ENCODE peak calls at places on chromosome 5, in five cellular contexts. One of them, this sample, is unnamed.

GRCh38 chr5:96572864-96573512 is 89.2 kb upstream of the CAST start:
- DNase-seq in HepG2: no peak
- DNase-seq in IMR-90: peak
- DNase-seq in K562: no peak
- DNase-seq in GM12878: no peak
- DNase-seq in this sample: no peak

GRCh38 chr5:111530298-111530740 is 18.0 kb upstream of the STARD4 start:
- DNase-seq in HepG2: peak
- DNase-seq in IMR-90: peak
- DNase-seq in K562: peak
- DNase-seq in GM12878: peak
- DNase-seq in this sample: no peak

GRCh38 chr5:93602261-93603149 is 19.5 kb downstream of the NR2F1 start:
- DNase-seq in HepG2: no peak
- DNase-seq in IMR-90: peak
- DNase-seq in K562: no peak
- DNase-seq in GM12878: no peak
- DNase-seq in this sample: peak

GRCh38 chr5:162325143-162325727 is 257.7 kb downstream of the GABRG2 start:
- DNase-seq in HepG2: no peak
- DNase-seq in IMR-90: no peak
- DNase-seq in K562: no peak
- DNase-seq in GM12878: no peak
- DNase-seq in this sample: no peak

GRCh38 chr5:60687927-60688720 is 11.8 kb downstream of the DEPDC1B start:
- DNase-seq in HepG2: peak
- DNase-seq in IMR-90: peak
- DNase-seq in K562: no peak
- DNase-seq in GM12878: no peak
- DNase-seq in this sample: peak

GRCh38 chr5:60960591-60960990 is 15.6 kb downstream of the NDUFAF2 start:
- DNase-seq in HepG2: no peak
- DNase-seq in IMR-90: peak
- DNase-seq in K562: no peak
- DNase-seq in GM12878: no peak
- DNase-seq in this sample: peak

GRCh38 chr5:134140530-134141201 is 26.2 kb downstream of the TCF7 start:
- DNase-seq in HepG2: peak
- DNase-seq in IMR-90: peak
- DNase-seq in K562: peak
- DNase-seq in GM12878: no peak
- DNase-seq in this sample: peak

GRCh38 chr5:8349855-8350254 is 480.9 kb downstream of the MTRR start:
- DNase-seq in HepG2: no peak
- DNase-seq in IMR-90: no peak
- DNase-seq in K562: no peak
- DNase-seq in GM12878: peak
- DNase-seq in this sample: no peak

GRCh38 chr5:150507283-150508020 is 479 bp upstream of the NDST1 start:
- DNase-seq in HepG2: no peak
- DNase-seq in IMR-90: no peak
- DNase-seq in K562: no peak
- DNase-seq in GM12878: no peak
- DNase-seq in this sample: no peak

GRCh38 chr5:106880656-106881055 is 790.1 kb downstream of the EFNA5 start:
- DNase-seq in HepG2: no peak
- DNase-seq in IMR-90: no peak
- DNase-seq in K562: no peak
- DNase-seq in GM12878: no peak
- DNase-seq in this sample: no peak

GRCh38 chr5:82272957-82273356 is 5.2 kb downstream of the RPS23 start:
- DNase-seq in HepG2: no peak
- DNase-seq in IMR-90: no peak
- DNase-seq in K562: no peak
- DNase-seq in GM12878: no peak
- DNase-seq in this sample: no peak

GRCh38 chr5:181037365-181037861 is 2.7 kb upstream of the BTNL9 start:
- DNase-seq in HepG2: no peak
- DNase-seq in IMR-90: no peak
- DNase-seq in K562: peak
- DNase-seq in GM12878: no peak
- DNase-seq in this sample: no peak

GRCh38 chr5:158807947-158808346 is 291.8 kb downstream of the EBF1 start:
- DNase-seq in HepG2: no peak
- DNase-seq in IMR-90: no peak
- DNase-seq in K562: no peak
- DNase-seq in GM12878: no peak
- DNase-seq in this sample: no peak

GRCh38 chr5:61704289-61704688 is 372.2 kb downstream of the ZSWIM6 start:
- DNase-seq in HepG2: no peak
- DNase-seq in IMR-90: no peak
- DNase-seq in K562: no peak
- DNase-seq in GM12878: no peak
- DNase-seq in this sample: no peak

GRCh38 chr5:111254613-111255012 is 30.4 kb downstream of the CAMK4 start:
- DNase-seq in HepG2: no peak
- DNase-seq in IMR-90: peak
- DNase-seq in K562: no peak
- DNase-seq in GM12878: peak
- DNase-seq in this sample: no peak

GRCh38 chr5:133371371-133372155 is 240.8 kb downstream of the FSTL4 start:
- DNase-seq in HepG2: no peak
- DNase-seq in IMR-90: no peak
- DNase-seq in K562: no peak
- DNase-seq in GM12878: no peak
- DNase-seq in this sample: no peak

GRCh38 chr5:54162184-54162583 is 148.2 kb downstream of the ARL15 start:
- DNase-seq in HepG2: no peak
- DNase-seq in IMR-90: no peak
- DNase-seq in K562: no peak
- DNase-seq in GM12878: no peak
- DNase-seq in this sample: no peak

GRCh38 chr5:136666970-136667620 is 301.8 kb upstream of the TRPC7 start:
- DNase-seq in HepG2: no peak
- DNase-seq in IMR-90: no peak
- DNase-seq in K562: no peak
- DNase-seq in GM12878: no peak
- DNase-seq in this sample: no peak

GRCh38 chr5:64944868-64945267 is 176.1 kb downstream of the CWC27 start:
- DNase-seq in HepG2: no peak
- DNase-seq in IMR-90: no peak
- DNase-seq in K562: no peak
- DNase-seq in GM12878: no peak
- DNase-seq in this sample: no peak

GRCh38 chr5:148904440-148904839 is 78.0 kb downstream of the ADRB2 start:
- DNase-seq in HepG2: no peak
- DNase-seq in IMR-90: no peak
- DNase-seq in K562: no peak
- DNase-seq in GM12878: no peak
- DNase-seq in this sample: no peak
- TF ChIP-seq MXI1 in HepG2: no peak
- TF ChIP-seq MXI1 in IMR-90: no peak
- TF ChIP-seq MXI1 in K562: no peak
- TF ChIP-seq MXI1 in GM12878: no peak
- TF ChIP-seq MXI1 in this sample: no peak

GRCh38 chr5:6544561-6544935 is 88.3 kb downstream of the NSUN2 start:
- DNase-seq in HepG2: no peak
- DNase-seq in IMR-90: no peak
- DNase-seq in K562: no peak
- DNase-seq in GM12878: no peak
- DNase-seq in this sample: no peak

GRCh38 chr5:6545036-6545693 is 87.7 kb downstream of the NSUN2 start:
- DNase-seq in HepG2: no peak
- DNase-seq in IMR-90: no peak
- DNase-seq in K562: no peak
- DNase-seq in GM12878: no peak
- DNase-seq in this sample: no peak

GRCh38 chr5:6547498-6547897 is 85.3 kb downstream of the NSUN2 start:
- DNase-seq in HepG2: no peak
- DNase-seq in IMR-90: no peak
- DNase-seq in K562: no peak
- DNase-seq in GM12878: no peak
- DNase-seq in this sample: no peak

GRCh38 chr5:6543830-6544560 is 88.8 kb downstream of the NSUN2 start:
- DNase-seq in HepG2: no peak
- DNase-seq in IMR-90: no peak
- DNase-seq in K562: no peak
- DNase-seq in GM12878: no peak
- DNase-seq in this sample: no peak

GRCh38 chr5:6545770-6546690 is 86.8 kb downstream of the NSUN2 start:
- DNase-seq in HepG2: no peak
- DNase-seq in IMR-90: no peak
- DNase-seq in K562: no peak
- DNase-seq in GM12878: no peak
- DNase-seq in this sample: no peak
- TF ChIP-seq MXI1 in HepG2: no peak
- TF ChIP-seq MXI1 in IMR-90: no peak
- TF ChIP-seq MXI1 in K562: no peak
- TF ChIP-seq MXI1 in GM12878: no peak
- TF ChIP-seq MXI1 in this sample: no peak

DNA sequence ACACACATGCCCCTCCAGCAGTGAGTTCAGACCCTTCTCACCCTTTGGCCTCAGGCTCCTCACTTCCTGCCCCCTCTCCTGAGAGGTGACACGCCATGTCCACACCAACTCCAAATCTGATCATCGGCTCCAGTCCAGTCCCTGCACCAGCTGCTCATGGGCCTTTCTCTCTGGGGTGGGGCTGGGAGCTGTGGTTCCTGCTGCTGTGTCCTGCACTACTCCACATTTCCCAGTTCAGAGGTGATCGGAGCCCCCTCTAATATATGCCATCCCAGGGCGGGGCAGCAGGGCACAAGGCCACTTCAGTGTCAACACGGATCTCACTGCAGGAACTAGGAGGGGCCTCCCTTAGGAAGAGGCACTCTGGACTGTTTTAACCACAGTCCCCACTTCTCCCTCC is 91.5 kb downstream of the ADAMTS2 start:
- DNase-seq in HepG2: no peak
- DNase-seq in IMR-90: no peak
- DNase-seq in K562: no peak
- DNase-seq in GM12878: no peak
- DNase-seq in this sample: no peak
- TF ChIP-seq MXI1 in HepG2: no peak
- TF ChIP-seq MXI1 in IMR-90: no peak
- TF ChIP-seq MXI1 in K562: no peak
- TF ChIP-seq MXI1 in GM12878: no peak
- TF ChIP-seq MXI1 in this sample: no peak

GRCh38 chr5:89353837-89354551 is 471.0 kb upstream of the MEF2C start:
- DNase-seq in HepG2: no peak
- DNase-seq in IMR-90: no peak
- DNase-seq in K562: no peak
- DNase-seq in GM12878: peak
- DNase-seq in this sample: no peak

GRCh38 chr5:89351975-89352374 is 469.0 kb upstream of the MEF2C start:
- DNase-seq in HepG2: no peak
- DNase-seq in IMR-90: peak
- DNase-seq in K562: no peak
- DNase-seq in GM12878: no peak
- DNase-seq in this sample: no peak

GRCh38 chr5:89346573-89346972 is 463.6 kb upstream of the MEF2C start:
- DNase-seq in HepG2: no peak
- DNase-seq in IMR-90: peak
- DNase-seq in K562: no peak
- DNase-seq in GM12878: no peak
- DNase-seq in this sample: no peak

GRCh38 chr5:89350684-89351083 is 467.7 kb upstream of the MEF2C start:
- DNase-seq in HepG2: no peak
- DNase-seq in IMR-90: no peak
- DNase-seq in K562: no peak
- DNase-seq in GM12878: no peak
- DNase-seq in this sample: no peak

GRCh38 chr5:89351232-89351631 is 468.2 kb upstream of the MEF2C start:
- DNase-seq in HepG2: no peak
- DNase-seq in IMR-90: peak
- DNase-seq in K562: no peak
- DNase-seq in GM12878: no peak
- DNase-seq in this sample: no peak
- TF ChIP-seq MXI1 in HepG2: no peak
- TF ChIP-seq MXI1 in IMR-90: no peak
- TF ChIP-seq MXI1 in K562: no peak
- TF ChIP-seq MXI1 in GM12878: no peak
- TF ChIP-seq MXI1 in this sample: no peak

This sample was measured in SK-N-SH.